ENCODE peak calls at places on chromosomes 13 and 19, in nine cellular contexts. One of them, this sample, is unnamed.

GRCh38 chr19:51541458-51542357 is 10.2 kb upstream of the SIGLEC6 start:
- DNase-seq in SK-N-SH: no peak
- DNase-seq in PC-9: no peak
- DNase-seq in PC-3: no peak
- DNase-seq in OCI-LY7: no peak
- DNase-seq in Karpas-422: no peak
- DNase-seq in HCT116: no peak
- DNase-seq in hepatocyte: no peak
- DNase-seq in GM23248: no peak
- DNase-seq in this sample: no peak

GRCh38 chr13:38542601-38543000 is 144.3 kb upstream of the FREM2 start:
- DNase-seq in OCI-LY7: no peak
- DNase-seq in PC-9: no peak
- DNase-seq in hepatocyte: no peak
- DNase-seq in PC-3: peak; percentile 62
- DNase-seq in HCT116: no peak
- DNase-seq in SK-N-SH: no peak
- DNase-seq in Karpas-422: no peak
- DNase-seq in GM23248: peak; percentile 52
- DNase-seq in this sample: no peak

GRCh38 chr13:50650936-50651638 is 192.4 kb downstream of the DLEU7 start:
- DNase-seq in PC-3: no peak
- DNase-seq in SK-N-SH: no peak
- DNase-seq in hepatocyte: peak; percentile 14
- DNase-seq in PC-9: no peak
- DNase-seq in Karpas-422: no peak
- DNase-seq in HCT116: no peak
- DNase-seq in OCI-LY7: peak; percentile 67
- DNase-seq in GM23248: peak; percentile 19
- DNase-seq in this sample: peak; percentile 21

GRCh38 chr19:15417699-15418098 is 1.1 kb downstream of the AKAP8L start:
- DNase-seq in PC-9: no peak
- DNase-seq in OCI-LY7: peak; percentile 5
- DNase-seq in hepatocyte: no peak
- DNase-seq in GM23248: peak; percentile 46
- DNase-seq in SK-N-SH: no peak
- DNase-seq in PC-3: peak; percentile 6
- DNase-seq in HCT116: no peak
- DNase-seq in Karpas-422: no peak
- DNase-seq in this sample: no peak

GRCh38 chr13:23443878-23444277 is 10.4 kb upstream of the SACS start:
- DNase-seq in SK-N-SH: no peak
- DNase-seq in OCI-LY7: no peak
- DNase-seq in hepatocyte: no peak
- DNase-seq in PC-9: no peak
- DNase-seq in PC-3: no peak
- DNase-seq in GM23248: no peak
- DNase-seq in HCT116: no peak
- DNase-seq in Karpas-422: no peak
- DNase-seq in this sample: no peak

GRCh38 chr13:113511361-113511760 is 20.9 kb upstream of the DCUN1D2 start:
- DNase-seq in hepatocyte: no peak
- DNase-seq in OCI-LY7: no peak
- DNase-seq in HCT116: no peak
- DNase-seq in PC-3: no peak
- DNase-seq in SK-N-SH: no peak
- DNase-seq in GM23248: no peak
- DNase-seq in Karpas-422: no peak
- DNase-seq in PC-9: no peak
- DNase-seq in this sample: no peak

GRCh38 chr13:30034448-30034795 is 184.0 kb upstream of the UBL3 start:
- DNase-seq in PC-9: no peak
- DNase-seq in Karpas-422: no peak
- DNase-seq in OCI-LY7: no peak
- DNase-seq in HCT116: no peak
- DNase-seq in GM23248: peak; percentile 84
- DNase-seq in hepatocyte: no peak
- DNase-seq in SK-N-SH: no peak
- DNase-seq in PC-3: no peak
- DNase-seq in this sample: no peak

GRCh38 chr13:74093691-74094090 is 40.5 kb downstream of the KLF12 start:
- DNase-seq in hepatocyte: no peak
- DNase-seq in HCT116: no peak
- DNase-seq in GM23248: peak; percentile 26
- DNase-seq in Karpas-422: no peak
- DNase-seq in PC-3: no peak
- DNase-seq in SK-N-SH: no peak
- DNase-seq in OCI-LY7: no peak
- DNase-seq in PC-9: no peak
- DNase-seq in this sample: no peak

GRCh38 chr13:107842562-107843180 is 372.7 kb downstream of the LIG4 start:
- DNase-seq in PC-3: peak; percentile 80
- DNase-seq in hepatocyte: no peak
- DNase-seq in OCI-LY7: no peak
- DNase-seq in Karpas-422: no peak
- DNase-seq in PC-9: peak; percentile 85
- DNase-seq in SK-N-SH: no peak
- DNase-seq in GM23248: peak; percentile 76
- DNase-seq in HCT116: no peak
- DNase-seq in this sample: no peak

GRCh38 chr19:6613711-6614110 is 22.8 kb upstream of the CD70 start:
- DNase-seq in hepatocyte: no peak
- DNase-seq in SK-N-SH: no peak
- DNase-seq in Karpas-422: no peak
- DNase-seq in OCI-LY7: no peak
- DNase-seq in HCT116: no peak
- DNase-seq in PC-9: peak; percentile 39
- DNase-seq in GM23248: peak; percentile 88
- DNase-seq in PC-3: peak; percentile 69
- DNase-seq in this sample: no peak

GRCh38 chr13:20151016-20151415 is 9.8 kb downstream of the GJA3 start:
- DNase-seq in SK-N-SH: no peak
- DNase-seq in hepatocyte: no peak
- DNase-seq in OCI-LY7: no peak
- DNase-seq in GM23248: no peak
- DNase-seq in PC-3: no peak
- DNase-seq in Karpas-422: no peak
- DNase-seq in PC-9: no peak
- DNase-seq in HCT116: no peak
- DNase-seq in this sample: no peak

GRCh38 chr13:46716821-46717220 is 80.1 kb downstream of the ESD start:
- DNase-seq in HCT116: no peak
- DNase-seq in PC-3: no peak
- DNase-seq in OCI-LY7: no peak
- DNase-seq in GM23248: no peak
- DNase-seq in Karpas-422: no peak
- DNase-seq in SK-N-SH: no peak
- DNase-seq in hepatocyte: no peak
- DNase-seq in PC-9: no peak
- DNase-seq in this sample: no peak

GRCh38 chr13:84491952-84492351 is 609.7 kb upstream of the SLITRK1 start:
- DNase-seq in Karpas-422: no peak
- DNase-seq in PC-9: no peak
- DNase-seq in OCI-LY7: no peak
- DNase-seq in hepatocyte: no peak
- DNase-seq in HCT116: no peak
- DNase-seq in GM23248: no peak
- DNase-seq in SK-N-SH: no peak
- DNase-seq in PC-3: no peak
- DNase-seq in this sample: no peak

GRCh38 chr19:4060621-4061177 is 6.0 kb downstream of the ZBTB7A start:
- DNase-seq in PC-3: no peak
- DNase-seq in HCT116: no peak
- DNase-seq in Karpas-422: peak; percentile 40
- DNase-seq in OCI-LY7: no peak
- DNase-seq in hepatocyte: peak; percentile 26
- DNase-seq in PC-9: no peak
- DNase-seq in SK-N-SH: no peak
- DNase-seq in GM23248: no peak
- DNase-seq in this sample: no peak

GRCh38 chr13:107203146-107203847 is 635.4 kb upstream of the ARGLU1 start:
- DNase-seq in SK-N-SH: peak; percentile 38
- DNase-seq in PC-9: no peak
- DNase-seq in HCT116: no peak
- DNase-seq in hepatocyte: peak; percentile 46
- DNase-seq in OCI-LY7: peak; percentile 1
- DNase-seq in Karpas-422: peak; percentile 67
- DNase-seq in GM23248: peak; percentile 23
- DNase-seq in PC-3: peak; percentile 34
- DNase-seq in this sample: no peak

GRCh38 chr19:31408460-31409124 is 59.4 kb upstream of the TSHZ3 start:
- DNase-seq in OCI-LY7: no peak
- DNase-seq in GM23248: peak; percentile 90
- DNase-seq in hepatocyte: peak; percentile 38
- DNase-seq in SK-N-SH: no peak
- DNase-seq in PC-3: peak; percentile 36
- DNase-seq in HCT116: no peak
- DNase-seq in PC-9: no peak
- DNase-seq in Karpas-422: no peak
- DNase-seq in this sample: no peak
- H3K9me2 ChIP-seq in OCI-LY7: no peaks in the 10 kb centered on the region
- H3K9me2 ChIP-seq in GM23248: no peaks in the 10 kb centered on the region
- H3K9me2 ChIP-seq in hepatocyte: no peaks in the 10 kb centered on the region
- H3K9me2 ChIP-seq in SK-N-SH: no peaks in the 10 kb centered on the region
- H3K9me2 ChIP-seq in PC-3: no peaks in the 10 kb centered on the region
- H3K9me2 ChIP-seq in HCT116: no peaks in the 10 kb centered on the region
- H3K9me2 ChIP-seq in PC-9: no peaks in the 10 kb centered on the region
- H3K9me2 ChIP-seq in Karpas-422: no peaks in the 10 kb centered on the region
- H3K9me2 ChIP-seq in this sample: no peaks in the 10 kb centered on the region

GRCh38 chr19:37886571-37886970 is 19.8 kb downstream of the WDR87 start:
- DNase-seq in hepatocyte: no peak
- DNase-seq in SK-N-SH: no peak
- DNase-seq in Karpas-422: no peak
- DNase-seq in PC-9: no peak
- DNase-seq in OCI-LY7: no peak
- DNase-seq in HCT116: no peak
- DNase-seq in PC-3: no peak
- DNase-seq in GM23248: no peak
- DNase-seq in this sample: no peak

DNA sequence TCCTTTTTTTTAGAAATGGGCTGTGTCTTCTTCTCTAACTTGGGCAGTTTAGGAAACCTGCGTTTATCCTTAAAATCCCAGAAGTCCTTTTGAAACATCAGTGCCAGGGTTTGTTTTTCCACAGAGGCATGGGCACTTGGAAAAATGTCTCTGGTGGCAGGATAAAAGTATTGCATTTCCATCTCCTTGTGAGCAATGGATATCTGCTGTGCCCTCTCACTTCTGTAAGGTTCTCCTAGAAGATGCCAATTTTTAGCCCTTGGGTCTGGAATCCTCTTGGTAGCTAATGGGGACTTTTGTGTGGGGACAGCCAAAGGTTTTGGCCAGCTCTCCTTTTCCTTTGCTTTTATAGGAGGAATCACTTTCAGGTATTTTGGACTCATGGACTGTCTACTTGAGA is 21.0 kb downstream of the WDR87 start:
- DNase-seq in SK-N-SH: no peak
- DNase-seq in PC-9: no peak
- DNase-seq in GM23248: no peak
- DNase-seq in OCI-LY7: no peak
- DNase-seq in Karpas-422: no peak
- DNase-seq in PC-3: no peak
- DNase-seq in hepatocyte: no peak
- DNase-seq in HCT116: no peak
- DNase-seq in this sample: no peak
- H3K9me3 ChIP-seq in SK-N-SH: no peaks in the 10 kb centered on the region
- H3K9me3 ChIP-seq in PC-9: peaks cover 7% of the 10 kb centered on the region
- H3K9me3 ChIP-seq in GM23248: no peaks in the 10 kb centered on the region
- H3K9me3 ChIP-seq in OCI-LY7: no peaks in the 10 kb centered on the region
- H3K9me3 ChIP-seq in Karpas-422: no peaks in the 10 kb centered on the region
- H3K9me3 ChIP-seq in PC-3: no peaks in the 10 kb centered on the region
- H3K9me3 ChIP-seq in hepatocyte: no peaks in the 10 kb centered on the region
- H3K9me3 ChIP-seq in HCT116: peaks cover 3% of the 10 kb centered on the region
- H3K9me3 ChIP-seq in this sample: no peaks in the 10 kb centered on the region

GRCh38 chr13:96792188-96792587 is 202.1 kb downstream of the OXGR1 start:
- DNase-seq in Karpas-422: no peak
- DNase-seq in hepatocyte: no peak
- DNase-seq in GM23248: no peak
- DNase-seq in PC-3: no peak
- DNase-seq in OCI-LY7: no peak
- DNase-seq in HCT116: no peak
- DNase-seq in PC-9: no peak
- DNase-seq in SK-N-SH: no peak
- DNase-seq in this sample: no peak

GRCh38 chr13:96792736-96793444 is 201.4 kb downstream of the OXGR1 start:
- DNase-seq in hepatocyte: no peak
- DNase-seq in PC-3: no peak
- DNase-seq in GM23248: no peak
- DNase-seq in SK-N-SH: no peak
- DNase-seq in HCT116: no peak
- DNase-seq in PC-9: no peak
- DNase-seq in OCI-LY7: no peak
- DNase-seq in Karpas-422: no peak
- DNase-seq in this sample: no peak

DNA sequence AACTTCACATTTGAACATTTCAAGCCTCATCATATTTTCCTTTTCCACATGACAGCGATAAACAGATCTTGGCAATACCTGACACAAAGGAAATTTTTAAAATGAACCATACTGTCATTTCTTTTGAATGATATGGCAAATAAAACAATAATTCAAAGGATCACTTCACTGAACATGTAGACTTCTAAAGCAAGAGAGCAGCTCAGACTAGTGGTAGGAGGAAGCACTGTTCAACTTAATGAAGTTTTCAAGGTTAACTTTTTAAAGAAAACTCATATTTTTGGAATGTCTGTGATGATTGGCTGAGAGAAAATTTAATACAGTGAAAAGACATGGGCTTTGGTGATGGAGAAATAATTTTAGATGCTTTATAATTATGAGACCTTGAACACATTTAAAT is 198.0 kb downstream of the OXGR1 start:
- DNase-seq in SK-N-SH: no peak
- DNase-seq in OCI-LY7: no peak
- DNase-seq in GM23248: peak; percentile 5
- DNase-seq in hepatocyte: no peak
- DNase-seq in PC-9: no peak
- DNase-seq in Karpas-422: no peak
- DNase-seq in PC-3: peak; percentile 6
- DNase-seq in HCT116: no peak
- DNase-seq in this sample: no peak
- H3K9me2 ChIP-seq in SK-N-SH: no peaks in the 10 kb centered on the region
- H3K9me2 ChIP-seq in OCI-LY7: no peaks in the 10 kb centered on the region
- H3K9me2 ChIP-seq in GM23248: no peaks in the 10 kb centered on the region
- H3K9me2 ChIP-seq in hepatocyte: no peaks in the 10 kb centered on the region
- H3K9me2 ChIP-seq in PC-9: no peaks in the 10 kb centered on the region
- H3K9me2 ChIP-seq in Karpas-422: no peaks in the 10 kb centered on the region
- H3K9me2 ChIP-seq in PC-3: no peaks in the 10 kb centered on the region
- H3K9me2 ChIP-seq in HCT116: no peaks in the 10 kb centered on the region
- H3K9me2 ChIP-seq in this sample: no peaks in the 10 kb centered on the region

GRCh38 chr19:57511484-57511883 is 11.7 kb downstream of the ZNF773 start:
- DNase-seq in Karpas-422: no peak
- DNase-seq in GM23248: no peak
- DNase-seq in SK-N-SH: no peak
- DNase-seq in hepatocyte: no peak
- DNase-seq in PC-3: no peak
- DNase-seq in HCT116: no peak
- DNase-seq in PC-9: no peak
- DNase-seq in OCI-LY7: no peak
- DNase-seq in this sample: no peak

GRCh38 chr19:57515218-57515617 is 11.9 kb upstream of the ZNF549 start:
- DNase-seq in HCT116: no peak
- DNase-seq in PC-3: no peak
- DNase-seq in SK-N-SH: no peak
- DNase-seq in GM23248: no peak
- DNase-seq in Karpas-422: no peak
- DNase-seq in PC-9: no peak
- DNase-seq in hepatocyte: no peak
- DNase-seq in OCI-LY7: no peak
- DNase-seq in this sample: no peak

GRCh38 chr19:57512845-57513244 is 13.1 kb downstream of the ZNF773 start:
- DNase-seq in PC-9: no peak
- DNase-seq in SK-N-SH: no peak
- DNase-seq in Karpas-422: peak; percentile 54
- DNase-seq in GM23248: peak; percentile 23
- DNase-seq in hepatocyte: no peak
- DNase-seq in OCI-LY7: peak; percentile 31
- DNase-seq in PC-3: no peak
- DNase-seq in HCT116: no peak
- DNase-seq in this sample: no peak
- H3K9me3 ChIP-seq in PC-9: peaks cover 21% of the 10 kb centered on the region
- H3K9me3 ChIP-seq in SK-N-SH: peaks cover 27% of the 10 kb centered on the region
- H3K9me3 ChIP-seq in Karpas-422: peaks cover 65% of the 10 kb centered on the region
- H3K9me3 ChIP-seq in GM23248: no peaks in the 10 kb centered on the region
- H3K9me3 ChIP-seq in hepatocyte: peaks cover 29% of the 10 kb centered on the region
- H3K9me3 ChIP-seq in OCI-LY7: peaks cover 33% of the 10 kb centered on the region
- H3K9me3 ChIP-seq in PC-3: peaks cover 58% of the 10 kb centered on the region
- H3K9me3 ChIP-seq in HCT116: peaks cover 14% of the 10 kb centered on the region
- H3K9me3 ChIP-seq in this sample: no peaks in the 10 kb centered on the region

This sample was measured in MM.1S.